ENCODE peak calls at places on chromosomes 11 and 22, in ten cellular contexts. One of them, this sample, is unnamed.

GRCh38 chr11:18802381-18803257 is 11.0 kb upstream of the PTPN5 start:
- DNase-seq in dorsolateral prefrontal cortex: no peak
- DNase-seq in AG04450: peak
- DNase-seq in neural progenitor cell: peak
- DNase-seq in cardiac fibroblast: peak
- DNase-seq in mucosa of descending colon: no peak
- DNase-seq in sigmoid colon: no peak
- DNase-seq in epithelial cell of esophagus: peak
- DNase-seq in activated CD8-positive, alpha-beta T cell treated with anti-CD3 and anti-CD28 coated beads for 36 hours: peak
- DNase-seq in fibroblast of lung: peak
- DNase-seq in this sample: peak

GRCh38 chr11:7495997-7496545 is 10.8 kb downstream of the OLFML1 start:
- DNase-seq in dorsolateral prefrontal cortex: no peak
- DNase-seq in epithelial cell of esophagus: peak
- DNase-seq in activated CD8-positive, alpha-beta T cell treated with anti-CD3 and anti-CD28 coated beads for 36 hours: peak
- DNase-seq in cardiac fibroblast: no peak
- DNase-seq in sigmoid colon: no peak
- DNase-seq in mucosa of descending colon: no peak
- DNase-seq in neural progenitor cell: no peak
- DNase-seq in fibroblast of lung: no peak
- DNase-seq in AG04450: no peak
- DNase-seq in this sample: no peak

GRCh38 chr11:106398396-106399074 is 321.1 kb downstream of the AASDHPPT start:
- DNase-seq in AG04450: no peak
- DNase-seq in mucosa of descending colon: no peak
- DNase-seq in cardiac fibroblast: peak
- DNase-seq in sigmoid colon: no peak
- DNase-seq in epithelial cell of esophagus: no peak
- DNase-seq in dorsolateral prefrontal cortex: no peak
- DNase-seq in activated CD8-positive, alpha-beta T cell treated with anti-CD3 and anti-CD28 coated beads for 36 hours: no peak
- DNase-seq in neural progenitor cell: no peak
- DNase-seq in fibroblast of lung: peak
- DNase-seq in this sample: no peak

GRCh38 chr11:83157755-83158473 is 983 bp downstream of the PCF11 start:
- DNase-seq in AG04450: no peak
- DNase-seq in cardiac fibroblast: peak
- DNase-seq in dorsolateral prefrontal cortex: peak
- DNase-seq in mucosa of descending colon: peak
- DNase-seq in sigmoid colon: peak
- DNase-seq in neural progenitor cell: peak
- DNase-seq in fibroblast of lung: peak
- DNase-seq in epithelial cell of esophagus: peak
- DNase-seq in activated CD8-positive, alpha-beta T cell treated with anti-CD3 and anti-CD28 coated beads for 36 hours: peak
- DNase-seq in this sample: no peak

GRCh38 chr11:95088946-95089619 is 563 bp upstream of the ENDOD1 start:
- DNase-seq in AG04450: no peak
- DNase-seq in neural progenitor cell: no peak
- DNase-seq in mucosa of descending colon: no peak
- DNase-seq in activated CD8-positive, alpha-beta T cell treated with anti-CD3 and anti-CD28 coated beads for 36 hours: peak
- DNase-seq in dorsolateral prefrontal cortex: no peak
- DNase-seq in epithelial cell of esophagus: no peak
- DNase-seq in cardiac fibroblast: no peak
- DNase-seq in sigmoid colon: no peak
- DNase-seq in fibroblast of lung: no peak
- DNase-seq in this sample: no peak

GRCh38 chr22:49979587-49980264 is 19.2 kb downstream of the PIM3 start:
- DNase-seq in dorsolateral prefrontal cortex: no peak
- DNase-seq in neural progenitor cell: peak
- DNase-seq in cardiac fibroblast: peak
- DNase-seq in fibroblast of lung: peak
- DNase-seq in activated CD8-positive, alpha-beta T cell treated with anti-CD3 and anti-CD28 coated beads for 36 hours: peak
- DNase-seq in sigmoid colon: no peak
- DNase-seq in epithelial cell of esophagus: peak
- DNase-seq in AG04450: no peak
- DNase-seq in mucosa of descending colon: no peak
- DNase-seq in this sample: no peak

GRCh38 chr22:42642801-42643631 is 2.6 kb upstream of the ATP5MGL start:
- DNase-seq in cardiac fibroblast: no peak
- DNase-seq in fibroblast of lung: no peak
- DNase-seq in epithelial cell of esophagus: no peak
- DNase-seq in neural progenitor cell: peak
- DNase-seq in sigmoid colon: no peak
- DNase-seq in mucosa of descending colon: no peak
- DNase-seq in activated CD8-positive, alpha-beta T cell treated with anti-CD3 and anti-CD28 coated beads for 36 hours: no peak
- DNase-seq in dorsolateral prefrontal cortex: no peak
- DNase-seq in AG04450: no peak
- DNase-seq in this sample: no peak

GRCh38 chr11:117171007-117171647 is 7.4 kb upstream of the SIDT2 start:
- DNase-seq in sigmoid colon: no peak
- DNase-seq in dorsolateral prefrontal cortex: no peak
- DNase-seq in cardiac fibroblast: peak
- DNase-seq in epithelial cell of esophagus: no peak
- DNase-seq in AG04450: no peak
- DNase-seq in fibroblast of lung: no peak
- DNase-seq in mucosa of descending colon: no peak
- DNase-seq in neural progenitor cell: no peak
- DNase-seq in activated CD8-positive, alpha-beta T cell treated with anti-CD3 and anti-CD28 coated beads for 36 hours: no peak
- DNase-seq in this sample: no peak

DNA sequence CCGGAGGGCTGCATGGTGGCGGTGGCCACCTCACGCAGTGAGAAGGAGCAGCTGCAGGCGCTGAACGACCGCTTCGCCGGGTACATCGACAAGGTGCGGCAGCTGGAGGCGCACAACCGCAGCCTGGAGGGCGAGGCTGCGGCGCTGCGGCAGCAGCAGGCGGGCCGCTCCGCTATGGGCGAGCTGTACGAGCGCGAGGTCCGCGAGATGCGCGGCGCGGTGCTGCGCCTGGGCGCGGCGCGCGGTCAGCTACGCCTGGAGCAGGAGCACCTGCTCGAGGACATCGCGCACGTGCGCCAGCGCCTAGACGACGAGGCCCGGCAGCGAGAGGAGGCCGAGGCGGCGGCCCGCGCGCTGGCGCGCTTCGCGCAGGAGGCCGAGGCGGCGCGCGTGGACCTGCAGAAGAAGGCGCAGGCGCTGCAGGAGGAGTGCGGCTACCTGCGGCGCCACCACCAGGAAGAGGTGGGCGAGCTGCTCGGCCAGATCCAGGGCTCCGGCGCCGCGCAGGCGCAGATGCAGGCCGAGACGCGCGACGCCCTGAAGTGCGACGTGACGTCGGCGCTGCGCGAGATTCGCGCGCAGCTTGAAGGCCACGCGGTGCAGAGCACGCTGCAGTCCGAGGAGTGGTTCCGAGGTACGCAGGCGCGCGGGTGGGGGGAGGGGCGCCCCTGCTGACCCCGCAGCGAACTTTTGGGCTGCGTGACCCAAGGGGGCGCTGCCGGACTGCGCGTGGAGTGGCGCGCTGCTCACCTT is 670 bp downstream of the NEFH start:
- DNase-seq in dorsolateral prefrontal cortex: peak
- DNase-seq in epithelial cell of esophagus: peak
- DNase-seq in neural progenitor cell: peak
- DNase-seq in activated CD8-positive, alpha-beta T cell treated with anti-CD3 and anti-CD28 coated beads for 36 hours: peak
- DNase-seq in mucosa of descending colon: no peak
- DNase-seq in fibroblast of lung: peak
- DNase-seq in sigmoid colon: no peak
- DNase-seq in AG04450: no peak
- DNase-seq in cardiac fibroblast: peak
- DNase-seq in this sample: peak
- TF ChIP-seq CTCF in dorsolateral prefrontal cortex: peak
- TF ChIP-seq CTCF in epithelial cell of esophagus: no peak
- TF ChIP-seq CTCF in neural progenitor cell: peak
- TF ChIP-seq CTCF in activated CD8-positive, alpha-beta T cell treated with anti-CD3 and anti-CD28 coated beads for 36 hours: peak
- TF ChIP-seq CTCF in mucosa of descending colon: no peak
- TF ChIP-seq CTCF in fibroblast of lung: no peak
- TF ChIP-seq CTCF in sigmoid colon: no peak
- TF ChIP-seq CTCF in AG04450: no peak
- TF ChIP-seq CTCF in cardiac fibroblast: no peak
- TF ChIP-seq CTCF in this sample: no peak

GRCh38 chr11:64312947-64313346 is 4.4 kb downstream of the TRMT112 start:
- DNase-seq in cardiac fibroblast: no peak
- DNase-seq in mucosa of descending colon: peak
- DNase-seq in epithelial cell of esophagus: no peak
- DNase-seq in AG04450: no peak
- DNase-seq in dorsolateral prefrontal cortex: no peak
- DNase-seq in sigmoid colon: no peak
- DNase-seq in fibroblast of lung: no peak
- DNase-seq in neural progenitor cell: no peak
- DNase-seq in activated CD8-positive, alpha-beta T cell treated with anti-CD3 and anti-CD28 coated beads for 36 hours: no peak
- DNase-seq in this sample: no peak

GRCh38 chr11:64314805-64315561 is 2.4 kb downstream of the TRMT112 start:
- DNase-seq in AG04450: no peak
- DNase-seq in fibroblast of lung: no peak
- DNase-seq in sigmoid colon: no peak
- DNase-seq in neural progenitor cell: no peak
- DNase-seq in mucosa of descending colon: no peak
- DNase-seq in epithelial cell of esophagus: no peak
- DNase-seq in cardiac fibroblast: no peak
- DNase-seq in activated CD8-positive, alpha-beta T cell treated with anti-CD3 and anti-CD28 coated beads for 36 hours: no peak
- DNase-seq in dorsolateral prefrontal cortex: no peak
- DNase-seq in this sample: no peak

GRCh38 chr11:64313491-64314145 is 3.7 kb downstream of the TRMT112 start:
- DNase-seq in mucosa of descending colon: peak
- DNase-seq in epithelial cell of esophagus: no peak
- DNase-seq in AG04450: no peak
- DNase-seq in fibroblast of lung: peak
- DNase-seq in neural progenitor cell: no peak
- DNase-seq in sigmoid colon: peak
- DNase-seq in cardiac fibroblast: peak
- DNase-seq in dorsolateral prefrontal cortex: no peak
- DNase-seq in activated CD8-positive, alpha-beta T cell treated with anti-CD3 and anti-CD28 coated beads for 36 hours: no peak
- DNase-seq in this sample: no peak

GRCh38 chr11:64317325-64317960 is at the start of gene TRMT112:
- DNase-seq in cardiac fibroblast: peak
- DNase-seq in epithelial cell of esophagus: peak
- DNase-seq in AG04450: peak
- DNase-seq in dorsolateral prefrontal cortex: peak
- DNase-seq in sigmoid colon: peak
- DNase-seq in fibroblast of lung: peak
- DNase-seq in activated CD8-positive, alpha-beta T cell treated with anti-CD3 and anti-CD28 coated beads for 36 hours: peak
- DNase-seq in mucosa of descending colon: peak
- DNase-seq in neural progenitor cell: peak
- DNase-seq in this sample: peak

DNA sequence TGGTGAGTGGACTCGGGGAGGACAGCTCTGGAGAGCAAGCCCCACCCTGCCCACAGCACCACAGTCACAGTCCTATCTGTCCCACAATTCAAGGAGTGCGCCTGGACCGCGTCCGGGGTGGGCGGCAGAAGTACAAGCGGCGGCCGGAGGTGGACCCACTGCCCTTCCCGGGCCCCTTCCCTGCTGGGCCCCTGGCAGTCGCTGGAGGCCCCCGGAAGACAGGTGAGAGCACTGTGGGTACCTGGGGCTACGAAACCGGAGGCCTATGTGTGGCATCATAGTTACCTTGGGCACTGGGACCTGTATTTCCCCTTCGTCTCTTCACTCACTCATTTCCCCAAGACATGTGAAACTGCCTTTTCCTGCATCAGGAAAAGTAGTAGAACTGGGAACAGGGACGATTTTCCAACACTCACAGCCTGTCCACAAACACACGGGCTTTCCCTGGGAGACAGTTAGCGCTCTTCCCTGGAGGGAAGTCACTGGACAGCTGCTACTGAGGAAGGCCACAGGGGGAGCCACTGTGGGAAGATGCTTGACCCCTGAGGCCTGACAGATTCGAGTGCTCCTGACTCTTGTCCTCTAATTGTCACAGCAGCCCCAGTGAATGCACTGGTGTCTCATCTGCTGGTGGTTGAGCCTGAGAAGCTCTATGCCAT is 3.1 kb downstream of the TRMT112 start:
- DNase-seq in cardiac fibroblast: no peak
- DNase-seq in mucosa of descending colon: no peak
- DNase-seq in activated CD8-positive, alpha-beta T cell treated with anti-CD3 and anti-CD28 coated beads for 36 hours: no peak
- DNase-seq in neural progenitor cell: no peak
- DNase-seq in fibroblast of lung: no peak
- DNase-seq in epithelial cell of esophagus: no peak
- DNase-seq in AG04450: no peak
- DNase-seq in sigmoid colon: no peak
- DNase-seq in dorsolateral prefrontal cortex: no peak
- DNase-seq in this sample: no peak
- TF ChIP-seq CTCF in cardiac fibroblast: peak
- TF ChIP-seq CTCF in mucosa of descending colon: no peak
- TF ChIP-seq CTCF in activated CD8-positive, alpha-beta T cell treated with anti-CD3 and anti-CD28 coated beads for 36 hours: no peak
- TF ChIP-seq CTCF in neural progenitor cell: no peak
- TF ChIP-seq CTCF in fibroblast of lung: peak
- TF ChIP-seq CTCF in epithelial cell of esophagus: peak
- TF ChIP-seq CTCF in AG04450: peak
- TF ChIP-seq CTCF in sigmoid colon: no peak
- TF ChIP-seq CTCF in dorsolateral prefrontal cortex: no peak
- TF ChIP-seq CTCF in this sample: no peak

GRCh38 chr22:19492504-19493174 is 12.9 kb downstream of the CDC45 start:
- DNase-seq in activated CD8-positive, alpha-beta T cell treated with anti-CD3 and anti-CD28 coated beads for 36 hours: no peak
- DNase-seq in neural progenitor cell: no peak
- DNase-seq in dorsolateral prefrontal cortex: no peak
- DNase-seq in AG04450: no peak
- DNase-seq in cardiac fibroblast: no peak
- DNase-seq in mucosa of descending colon: no peak
- DNase-seq in fibroblast of lung: no peak
- DNase-seq in sigmoid colon: no peak
- DNase-seq in epithelial cell of esophagus: no peak
- DNase-seq in this sample: no peak

GRCh38 chr22:19490628-19491230 is 11.0 kb downstream of the CDC45 start:
- DNase-seq in dorsolateral prefrontal cortex: no peak
- DNase-seq in sigmoid colon: no peak
- DNase-seq in fibroblast of lung: no peak
- DNase-seq in cardiac fibroblast: no peak
- DNase-seq in AG04450: no peak
- DNase-seq in neural progenitor cell: no peak
- DNase-seq in mucosa of descending colon: no peak
- DNase-seq in activated CD8-positive, alpha-beta T cell treated with anti-CD3 and anti-CD28 coated beads for 36 hours: no peak
- DNase-seq in epithelial cell of esophagus: no peak
- DNase-seq in this sample: no peak

GRCh38 chr22:19488285-19488684 is 8.6 kb downstream of the CDC45 start:
- DNase-seq in activated CD8-positive, alpha-beta T cell treated with anti-CD3 and anti-CD28 coated beads for 36 hours: no peak
- DNase-seq in neural progenitor cell: no peak
- DNase-seq in dorsolateral prefrontal cortex: no peak
- DNase-seq in mucosa of descending colon: no peak
- DNase-seq in sigmoid colon: no peak
- DNase-seq in cardiac fibroblast: no peak
- DNase-seq in epithelial cell of esophagus: no peak
- DNase-seq in AG04450: no peak
- DNase-seq in fibroblast of lung: no peak
- DNase-seq in this sample: no peak

GRCh38 chr22:19494001-19494560 is 14.4 kb downstream of the CDC45 start:
- DNase-seq in neural progenitor cell: no peak
- DNase-seq in mucosa of descending colon: no peak
- DNase-seq in fibroblast of lung: no peak
- DNase-seq in cardiac fibroblast: no peak
- DNase-seq in dorsolateral prefrontal cortex: no peak
- DNase-seq in AG04450: no peak
- DNase-seq in epithelial cell of esophagus: no peak
- DNase-seq in activated CD8-positive, alpha-beta T cell treated with anti-CD3 and anti-CD28 coated beads for 36 hours: no peak
- DNase-seq in sigmoid colon: no peak
- DNase-seq in this sample: no peak

GRCh38 chr22:19488884-19489843 is 9.4 kb downstream of the CDC45 start:
- DNase-seq in sigmoid colon: no peak
- DNase-seq in mucosa of descending colon: no peak
- DNase-seq in epithelial cell of esophagus: peak
- DNase-seq in activated CD8-positive, alpha-beta T cell treated with anti-CD3 and anti-CD28 coated beads for 36 hours: no peak
- DNase-seq in AG04450: no peak
- DNase-seq in dorsolateral prefrontal cortex: no peak
- DNase-seq in fibroblast of lung: peak
- DNase-seq in cardiac fibroblast: peak
- DNase-seq in neural progenitor cell: no peak
- DNase-seq in this sample: no peak
- TF ChIP-seq CTCF in sigmoid colon: no peak
- TF ChIP-seq CTCF in mucosa of descending colon: no peak
- TF ChIP-seq CTCF in epithelial cell of esophagus: peak
- TF ChIP-seq CTCF in activated CD8-positive, alpha-beta T cell treated with anti-CD3 and anti-CD28 coated beads for 36 hours: no peak
- TF ChIP-seq CTCF in AG04450: peak
- TF ChIP-seq CTCF in dorsolateral prefrontal cortex: no peak
- TF ChIP-seq CTCF in fibroblast of lung: peak
- TF ChIP-seq CTCF in cardiac fibroblast: no peak
- TF ChIP-seq CTCF in neural progenitor cell: no peak
- TF ChIP-seq CTCF in this sample: no peak

GRCh38 chr11:67421421-67422031 is 6.0 kb downstream of the CARNS1 start:
- DNase-seq in fibroblast of lung: no peak
- DNase-seq in mucosa of descending colon: no peak
- DNase-seq in dorsolateral prefrontal cortex: no peak
- DNase-seq in cardiac fibroblast: no peak
- DNase-seq in neural progenitor cell: no peak
- DNase-seq in activated CD8-positive, alpha-beta T cell treated with anti-CD3 and anti-CD28 coated beads for 36 hours: no peak
- DNase-seq in AG04450: no peak
- DNase-seq in epithelial cell of esophagus: no peak
- DNase-seq in sigmoid colon: no peak
- DNase-seq in this sample: no peak
- TF ChIP-seq CTCF in fibroblast of lung: no peak
- TF ChIP-seq CTCF in mucosa of descending colon: no peak
- TF ChIP-seq CTCF in dorsolateral prefrontal cortex: no peak
- TF ChIP-seq CTCF in cardiac fibroblast: no peak
- TF ChIP-seq CTCF in neural progenitor cell: no peak
- TF ChIP-seq CTCF in activated CD8-positive, alpha-beta T cell treated with anti-CD3 and anti-CD28 coated beads for 36 hours: no peak
- TF ChIP-seq CTCF in AG04450: no peak
- TF ChIP-seq CTCF in epithelial cell of esophagus: no peak
- TF ChIP-seq CTCF in sigmoid colon: no peak
- TF ChIP-seq CTCF in this sample: no peak

This sample was measured in mesothelial cell of epicardium.